ENCODE peak calls at places on chromosomes 12 and 14, in five cellular contexts. One of them, this sample, is unnamed.

GRCh38 chr14:74712499-74713394 is at the start of the genes AREL1 and FCF1:
- DNase-seq in HFF-Myc: peak
- DNase-seq in foreskin keratinocyte: peak
- DNase-seq in fibroblast of lung: peak
- DNase-seq in WERI-Rb-1: peak
- DNase-seq in this sample: peak

GRCh38 chr14:35121026-35121886 is 534 bp downstream of the PPP2R3C start:
- DNase-seq in HFF-Myc: no peak
- DNase-seq in foreskin keratinocyte: no peak
- DNase-seq in fibroblast of lung: peak
- DNase-seq in WERI-Rb-1: no peak
- DNase-seq in this sample: no peak

GRCh38 chr14:58121530-58122186 is 30.4 kb downstream of the ARMH4 start:
- DNase-seq in HFF-Myc: no peak
- DNase-seq in foreskin keratinocyte: no peak
- DNase-seq in fibroblast of lung: no peak
- DNase-seq in WERI-Rb-1: no peak
- DNase-seq in this sample: no peak

GRCh38 chr14:62117010-62117717 is 354.9 kb downstream of the SNAPC1 start:
- DNase-seq in HFF-Myc: peak
- DNase-seq in foreskin keratinocyte: no peak
- DNase-seq in fibroblast of lung: peak
- DNase-seq in WERI-Rb-1: peak
- DNase-seq in this sample: peak

GRCh38 chr12:50062733-50063452 is 5.5 kb downstream of the ASIC1 start:
- DNase-seq in HFF-Myc: no peak
- DNase-seq in foreskin keratinocyte: no peak
- DNase-seq in fibroblast of lung: no peak
- DNase-seq in WERI-Rb-1: no peak
- DNase-seq in this sample: no peak

GRCh38 chr14:22847661-22848341 is 11.4 kb downstream of the MMP14 start:
- DNase-seq in HFF-Myc: no peak
- DNase-seq in foreskin keratinocyte: no peak
- DNase-seq in fibroblast of lung: peak
- DNase-seq in WERI-Rb-1: no peak
- DNase-seq in this sample: no peak

GRCh38 chr12:52494518-52494917 is 1.5 kb upstream of the KRT6A start:
- DNase-seq in HFF-Myc: no peak
- DNase-seq in foreskin keratinocyte: peak
- DNase-seq in fibroblast of lung: peak
- DNase-seq in WERI-Rb-1: no peak
- DNase-seq in this sample: peak

GRCh38 chr14:37864861-37865718 is 269.7 kb downstream of the TTC6 start:
- DNase-seq in HFF-Myc: peak
- DNase-seq in foreskin keratinocyte: peak
- DNase-seq in fibroblast of lung: peak
- DNase-seq in WERI-Rb-1: no peak
- DNase-seq in this sample: peak

GRCh38 chr14:52299692-52300278 is 14.3 kb upstream of the PTGER2 start:
- DNase-seq in HFF-Myc: no peak
- DNase-seq in foreskin keratinocyte: no peak
- DNase-seq in fibroblast of lung: peak
- DNase-seq in WERI-Rb-1: no peak
- DNase-seq in this sample: peak

GRCh38 chr14:23154876-23155587 is 28.4 kb downstream of the SLC7A8 start:
- DNase-seq in HFF-Myc: peak
- DNase-seq in foreskin keratinocyte: peak
- DNase-seq in fibroblast of lung: peak
- DNase-seq in WERI-Rb-1: peak
- DNase-seq in this sample: no peak

GRCh38 chr14:71229875-71230274 is 322.6 kb downstream of the PCNX1 start:
- DNase-seq in HFF-Myc: no peak
- DNase-seq in foreskin keratinocyte: no peak
- DNase-seq in fibroblast of lung: no peak
- DNase-seq in WERI-Rb-1: no peak
- DNase-seq in this sample: no peak

GRCh38 chr12:716506-716905 is 35.9 kb upstream of the WNK1 start:
- DNase-seq in HFF-Myc: no peak
- DNase-seq in foreskin keratinocyte: no peak
- DNase-seq in fibroblast of lung: no peak
- DNase-seq in WERI-Rb-1: no peak
- DNase-seq in this sample: no peak

GRCh38 chr12:18296909-18297280 is 35.6 kb downstream of the PIK3C2G start:
- DNase-seq in HFF-Myc: no peak
- DNase-seq in foreskin keratinocyte: no peak
- DNase-seq in fibroblast of lung: no peak
- DNase-seq in WERI-Rb-1: no peak
- DNase-seq in this sample: no peak

DNA sequence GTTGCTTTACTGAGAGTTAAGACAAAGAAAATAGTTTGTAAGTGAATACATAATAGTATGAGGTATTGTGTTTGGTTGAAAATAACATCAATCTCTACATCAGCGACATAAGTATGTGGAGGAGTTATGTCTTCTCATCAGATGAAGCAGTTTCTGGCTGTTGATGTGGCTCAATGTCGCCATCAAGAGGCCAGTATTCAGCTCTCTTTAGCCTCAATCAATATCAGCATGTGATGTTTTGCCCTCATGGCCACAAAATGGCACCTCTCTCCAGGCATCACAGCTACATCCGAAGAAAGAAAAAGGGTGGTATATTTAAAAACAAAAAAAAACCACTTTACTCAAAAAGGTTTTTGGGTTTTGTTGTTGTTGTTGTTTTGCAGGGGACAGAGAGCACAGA is 302.3 kb upstream of the TMEM132C start:
- DNase-seq in HFF-Myc: no peak
- DNase-seq in foreskin keratinocyte: no peak
- DNase-seq in fibroblast of lung: no peak
- DNase-seq in WERI-Rb-1: no peak
- DNase-seq in this sample: no peak
- TF ChIP-seq CTCF in HFF-Myc: no peak
- TF ChIP-seq CTCF in foreskin keratinocyte: no peak
- TF ChIP-seq CTCF in fibroblast of lung: no peak
- TF ChIP-seq CTCF in WERI-Rb-1: peak
- TF ChIP-seq CTCF in this sample: no peak

GRCh38 chr14:64745511-64746041 is 41.4 kb downstream of the PLEKHG3 start:
- DNase-seq in HFF-Myc: no peak
- DNase-seq in foreskin keratinocyte: no peak
- DNase-seq in fibroblast of lung: peak
- DNase-seq in WERI-Rb-1: no peak
- DNase-seq in this sample: peak
- TF ChIP-seq CTCF in HFF-Myc: peak
- TF ChIP-seq CTCF in foreskin keratinocyte: peak
- TF ChIP-seq CTCF in fibroblast of lung: no peak
- TF ChIP-seq CTCF in WERI-Rb-1: peak
- TF ChIP-seq CTCF in this sample: peak

GRCh38 chr12:9750276-9751203 is 10.2 kb downstream of the CD69 start:
- DNase-seq in HFF-Myc: peak
- DNase-seq in foreskin keratinocyte: no peak
- DNase-seq in fibroblast of lung: peak
- DNase-seq in WERI-Rb-1: peak
- DNase-seq in this sample: no peak
- TF ChIP-seq CTCF in HFF-Myc: peak
- TF ChIP-seq CTCF in foreskin keratinocyte: peak
- TF ChIP-seq CTCF in fibroblast of lung: peak
- TF ChIP-seq CTCF in WERI-Rb-1: peak
- TF ChIP-seq CTCF in this sample: peak

GRCh38 chr12:123389560-123390351 is 5.8 kb downstream of the KMT5A start:
- DNase-seq in HFF-Myc: no peak
- DNase-seq in foreskin keratinocyte: no peak
- DNase-seq in fibroblast of lung: no peak
- DNase-seq in WERI-Rb-1: peak
- DNase-seq in this sample: no peak
- TF ChIP-seq CTCF in HFF-Myc: no peak
- TF ChIP-seq CTCF in foreskin keratinocyte: peak
- TF ChIP-seq CTCF in fibroblast of lung: no peak
- TF ChIP-seq CTCF in WERI-Rb-1: no peak
- TF ChIP-seq CTCF in this sample: no peak

GRCh38 chr14:77603654-77604270 is 12.7 kb downstream of the SPTLC2 start:
- DNase-seq in HFF-Myc: no peak
- DNase-seq in foreskin keratinocyte: no peak
- DNase-seq in fibroblast of lung: peak
- DNase-seq in WERI-Rb-1: peak
- DNase-seq in this sample: no peak

GRCh38 chr14:77605392-77605978 is 11.0 kb downstream of the SPTLC2 start:
- DNase-seq in HFF-Myc: no peak
- DNase-seq in foreskin keratinocyte: no peak
- DNase-seq in fibroblast of lung: no peak
- DNase-seq in WERI-Rb-1: no peak
- DNase-seq in this sample: no peak

GRCh38 chr14:77610553-77610952 is 5.9 kb downstream of the SPTLC2 start:
- DNase-seq in HFF-Myc: no peak
- DNase-seq in foreskin keratinocyte: no peak
- DNase-seq in fibroblast of lung: no peak
- DNase-seq in WERI-Rb-1: no peak
- DNase-seq in this sample: no peak

GRCh38 chr14:77609902-77610301 is 6.5 kb downstream of the SPTLC2 start:
- DNase-seq in HFF-Myc: no peak
- DNase-seq in foreskin keratinocyte: no peak
- DNase-seq in fibroblast of lung: no peak
- DNase-seq in WERI-Rb-1: no peak
- DNase-seq in this sample: no peak

GRCh38 chr14:77607741-77608302 is 8.6 kb downstream of the SPTLC2 start:
- DNase-seq in HFF-Myc: no peak
- DNase-seq in foreskin keratinocyte: no peak
- DNase-seq in fibroblast of lung: no peak
- DNase-seq in WERI-Rb-1: no peak
- DNase-seq in this sample: no peak
- TF ChIP-seq CTCF in HFF-Myc: no peak
- TF ChIP-seq CTCF in foreskin keratinocyte: no peak
- TF ChIP-seq CTCF in fibroblast of lung: no peak
- TF ChIP-seq CTCF in WERI-Rb-1: no peak
- TF ChIP-seq CTCF in this sample: no peak

DNA sequence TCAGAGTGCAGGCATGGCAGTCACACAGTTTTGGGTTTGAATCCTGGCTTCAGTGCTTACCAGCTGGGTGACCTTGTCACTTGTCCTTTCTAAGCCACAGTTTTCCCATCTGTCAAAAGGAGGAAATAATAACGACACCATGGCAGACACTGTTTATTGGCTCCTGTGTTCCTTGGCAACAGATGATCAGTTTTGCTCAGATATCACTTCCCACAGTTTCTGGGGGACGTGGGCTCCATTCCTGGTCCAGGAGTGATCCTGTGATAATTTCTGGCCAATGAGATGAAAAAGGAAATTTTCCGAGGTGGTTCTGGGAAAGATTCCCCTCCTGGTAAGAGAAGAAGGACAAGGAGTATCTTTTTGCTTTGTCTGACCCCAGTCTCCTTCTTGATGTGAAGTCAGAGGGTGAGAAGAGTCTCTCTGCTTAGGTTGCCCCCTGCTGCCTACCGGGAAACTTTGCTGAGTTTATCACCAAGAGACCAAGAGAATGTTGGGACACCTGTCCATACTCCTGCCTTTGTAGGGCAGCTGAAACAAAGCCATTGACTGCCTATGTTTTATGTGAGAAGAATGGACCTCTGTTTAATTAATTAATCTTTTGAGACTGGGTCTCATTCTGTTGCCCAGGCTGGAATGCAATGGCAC is 178.9 kb upstream of the NRXN3 start:
- DNase-seq in HFF-Myc: no peak
- DNase-seq in foreskin keratinocyte: no peak
- DNase-seq in fibroblast of lung: no peak
- DNase-seq in WERI-Rb-1: peak
- DNase-seq in this sample: no peak
- TF ChIP-seq CTCF in HFF-Myc: peak
- TF ChIP-seq CTCF in foreskin keratinocyte: peak
- TF ChIP-seq CTCF in fibroblast of lung: no peak
- TF ChIP-seq CTCF in WERI-Rb-1: peak
- TF ChIP-seq CTCF in this sample: peak

DNA sequence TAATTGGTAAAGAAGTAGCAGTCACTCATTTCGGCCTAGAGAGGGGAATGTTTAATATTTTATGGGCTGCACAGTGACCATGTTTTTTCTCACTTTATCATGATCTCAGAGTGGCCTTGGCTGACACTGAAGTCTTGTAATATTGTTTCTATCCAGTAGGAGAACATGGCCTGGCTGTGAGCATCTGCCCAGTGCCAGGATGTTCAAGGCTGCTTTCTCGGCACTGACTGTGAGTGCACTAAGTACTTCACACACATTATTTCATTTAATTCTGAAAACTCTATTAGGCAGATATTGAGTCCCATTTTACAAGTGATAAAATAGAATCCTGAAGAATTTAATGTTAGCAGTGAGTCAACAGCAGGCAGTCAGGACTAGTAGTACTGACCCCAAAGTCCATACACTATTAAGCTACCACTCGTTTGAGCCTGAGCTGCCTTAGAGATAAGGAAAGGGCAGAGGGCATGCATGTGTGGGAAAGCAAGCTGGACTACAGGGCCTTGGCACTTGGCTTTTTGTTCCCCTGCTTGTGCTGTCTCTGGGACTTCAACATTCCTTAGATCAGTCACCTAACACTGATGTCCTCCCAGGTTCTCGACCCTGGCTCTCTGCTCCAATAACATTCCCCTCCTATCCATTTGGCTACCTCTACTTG is 42.2 kb upstream of the APPL2 start:
- DNase-seq in HFF-Myc: no peak
- DNase-seq in foreskin keratinocyte: no peak
- DNase-seq in fibroblast of lung: no peak
- DNase-seq in WERI-Rb-1: no peak
- DNase-seq in this sample: no peak
- TF ChIP-seq CTCF in HFF-Myc: peak
- TF ChIP-seq CTCF in foreskin keratinocyte: peak
- TF ChIP-seq CTCF in fibroblast of lung: peak
- TF ChIP-seq CTCF in WERI-Rb-1: peak
- TF ChIP-seq CTCF in this sample: peak

DNA sequence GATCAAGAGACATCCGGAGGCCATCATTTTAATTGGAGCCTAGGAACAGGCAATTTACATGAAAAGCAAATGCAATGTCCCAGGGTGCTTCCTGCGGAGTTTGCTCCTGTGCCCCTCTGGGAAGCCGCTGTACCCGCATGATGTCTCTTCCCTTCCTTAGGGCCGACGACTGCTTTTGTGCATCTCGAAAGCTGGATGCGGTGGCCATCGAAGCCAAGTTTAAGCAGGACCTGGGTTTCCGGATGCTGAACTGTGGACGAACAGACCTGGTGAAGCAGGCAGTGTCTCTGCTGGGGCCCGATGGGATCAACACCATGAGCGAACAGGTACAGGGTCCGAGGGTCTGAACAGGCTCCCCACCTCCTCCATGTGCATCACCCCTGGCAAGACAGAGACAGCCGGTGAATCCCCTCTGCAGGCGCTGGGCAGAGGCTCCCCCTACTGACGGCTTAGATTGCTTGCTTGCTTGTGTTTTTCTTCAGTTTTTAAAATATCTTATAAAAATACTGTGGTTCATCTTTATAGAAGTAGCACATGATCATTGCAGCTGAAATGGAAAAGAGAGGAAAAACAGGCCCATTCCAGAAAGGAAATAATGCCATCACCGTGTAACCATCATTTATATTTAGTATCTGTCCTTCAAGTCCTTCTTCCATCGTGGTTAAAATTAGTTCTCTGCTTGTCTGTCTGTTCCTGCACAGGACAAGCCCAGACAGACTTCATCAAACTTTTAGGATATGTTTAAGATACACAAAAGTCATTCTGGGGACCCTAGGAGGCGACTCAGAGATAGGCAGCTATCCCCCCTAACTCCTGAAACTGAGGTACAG is 75.4 kb upstream of the PWP1 start:
- DNase-seq in HFF-Myc: no peak
- DNase-seq in foreskin keratinocyte: no peak
- DNase-seq in fibroblast of lung: peak
- DNase-seq in WERI-Rb-1: peak
- DNase-seq in this sample: no peak
- TF ChIP-seq CTCF in HFF-Myc: peak
- TF ChIP-seq CTCF in foreskin keratinocyte: peak
- TF ChIP-seq CTCF in fibroblast of lung: peak
- TF ChIP-seq CTCF in WERI-Rb-1: peak
- TF ChIP-seq CTCF in this sample: peak

This sample was measured in epithelial cell of proximal tubule.